ENCODE peak calls at places on chromosomes 5 and 9, in seven cellular contexts. T is GM23248, V is hepatocyte, L is HepG2, O is fibroblast of lung, F is neural progenitor cell, Q is H1. Y is an unnamed sample. For H4K20me1, the result is how much of the 10 kb centered on the place peaks cover.

GRCh38 chr9:128669786-128670185 is 13.1 kb upstream of the DYNC2I2 start:
- DNase-seq in T (no peak), V (no peak), L (no peak), O (no peak), F (no peak), Q (no peak), Y (peak)

GRCh38 chr5:10724799-10725507 is 36.1 kb downstream of the DAP start:
- DNase-seq in T (peak), V (no peak), L (peak), O (peak), F (no peak), Q (no peak), Y (no peak)

GRCh38 chr5:14743601-14744295 is 79.2 kb downstream of the OTULIN start:
- DNase-seq in T (peak), V (no peak), L (no peak), O (peak), F (peak), Q (no peak), Y (no peak)

GRCh38 chr5:95822038-95822407 is 503 bp downstream of the GLRX start:
- DNase-seq in T (peak), V (peak), L (no peak), O (peak), F (peak), Q (no peak), Y (peak)

GRCh38 chr9:128512820-128513219 is 8.3 kb downstream of the GLE1 start:
- DNase-seq in T (no peak), V (no peak), L (no peak), O (no peak), F (no peak), Q (no peak), Y (no peak)

GRCh38 chr9:35051069-35051967 is 21.1 kb downstream of the VCP start:
- DNase-seq in T (peak), V (peak), L (peak), O (peak), F (peak), Q (no peak), Y (peak)

GRCh38 chr5:155069961-155070360 is 56.4 kb downstream of the KIF4B start:
- DNase-seq in T (peak), V (no peak), L (no peak), O (no peak), F (no peak), Q (no peak), Y (no peak)

GRCh38 chr5:14017904-14018303 is 73.4 kb upstream of the DNAH5 start:
- DNase-seq in T (no peak), V (no peak), L (no peak), O (no peak), F (no peak), Q (no peak), Y (no peak)

GRCh38 chr9:84997472-84997871 is 327.9 kb downstream of the NTRK2 start:
- DNase-seq in T (no peak), V (no peak), L (no peak), O (no peak), F (peak), Q (no peak), Y (no peak)

GRCh38 chr9:72800326-72800994 is 152.4 kb downstream of the ALDH1A1 start:
- DNase-seq in T (no peak), V (no peak), L (no peak), O (peak), F (no peak), Q (no peak), Y (no peak)

GRCh38 chr9:21294325-21294724 is 10.8 kb downstream of the IFNA5 start:
- DNase-seq in T (peak), V (peak), L (peak), O (peak), F (no peak), Q (no peak), Y (no peak)

GRCh38 chr5:17054911-17055310 is 118.8 kb upstream of the MYO10 start:
- DNase-seq in T (no peak), V (no peak), L (no peak), O (peak), F (no peak), Q (no peak), Y (no peak)

GRCh38 chr9:81759680-81760215 is 70.4 kb upstream of the TLE1 start:
- DNase-seq in T (peak), V (peak), L (peak), O (peak), F (no peak), Q (no peak), Y (no peak)

GRCh38 chr9:127741831-127742434 is 6.8 kb upstream of the TOR2A start:
- DNase-seq in T (peak), V (peak), L (peak), O (peak), F (peak), Q (peak), Y (no peak)

GRCh38 chr9:125147401-125147951 is 4.1 kb upstream of the SCAI start:
- DNase-seq in T (no peak), V (no peak), L (no peak), O (no peak), F (no peak), Q (no peak), Y (no peak)

GRCh38 chr5:8826491-8826890 is 719.4 kb downstream of the SEMA5A start:
- DNase-seq in T (no peak), V (no peak), L (no peak), O (no peak), F (no peak), Q (no peak), Y (no peak)

GRCh38 chr5:157434096-157434495 is 25.9 kb upstream of the NIPAL4 start:
- DNase-seq in T (no peak), V (no peak), L (no peak), O (no peak), F (no peak), Q (no peak), Y (no peak)

GRCh38 chr5:80921026-80921425 is 39.1 kb upstream of the RASGRF2 start:
- DNase-seq in T (no peak), V (no peak), L (peak), O (no peak), F (peak), Q (no peak), Y (no peak)

GRCh38 chr9:121746411-121746810 is 95.0 kb downstream of the DAB2IP start:
- DNase-seq in T (no peak), V (no peak), L (no peak), O (no peak), F (no peak), Q (no peak), Y (no peak)

GRCh38 chr9:37035472-37036236 is 1.6 kb upstream of the PAX5 start:
- DNase-seq in T (no peak), V (no peak), L (no peak), O (peak), F (peak), Q (no peak), Y (peak)

GRCh38 chr9:4138180-4138579 is 161.7 kb downstream of the GLIS3 start:
- DNase-seq in T (peak), V (no peak), L (no peak), O (no peak), F (no peak), Q (no peak), Y (no peak)

GRCh38 chr9:14209399-14209990 is 104.4 kb downstream of the NFIB start:
- DNase-seq in T (no peak), V (no peak), L (no peak), O (peak), F (no peak), Q (no peak), Y (no peak)

GRCh38 chr9:9108641-9109040 is 1309.1 kb upstream of the DMAC1 start:
- DNase-seq in T (no peak), V (peak), L (no peak), O (no peak), F (peak), Q (peak), Y (no peak)

DNA sequence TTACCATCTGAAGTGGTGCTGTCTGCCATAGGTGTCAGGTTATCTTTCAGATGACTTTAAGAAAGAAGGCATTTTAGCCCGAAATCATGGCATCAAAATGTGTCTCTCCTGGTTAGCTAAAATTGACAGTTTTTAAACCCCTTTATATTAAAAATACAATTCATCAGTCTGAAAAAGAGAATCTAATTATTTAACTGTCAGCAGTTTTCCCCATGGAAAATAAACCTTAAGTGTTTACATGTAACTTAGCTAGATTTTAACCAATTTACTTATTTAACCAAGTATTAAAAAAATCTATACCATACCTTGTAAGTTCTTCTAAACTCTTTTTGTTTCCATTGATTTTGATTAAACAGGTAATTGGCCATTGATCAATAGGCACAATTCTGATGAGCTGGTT is 113.9 kb downstream of the MAT2B start:
- DNase-seq in T (no peak), V (no peak), L (no peak), O (no peak), F (no peak), Q (no peak), Y (no peak)
- H4K20me1 ChIP-seq in T (under half), V (under half), L (under half), O (under half), F (under half), Q (under half), Y (under half)

DNA sequence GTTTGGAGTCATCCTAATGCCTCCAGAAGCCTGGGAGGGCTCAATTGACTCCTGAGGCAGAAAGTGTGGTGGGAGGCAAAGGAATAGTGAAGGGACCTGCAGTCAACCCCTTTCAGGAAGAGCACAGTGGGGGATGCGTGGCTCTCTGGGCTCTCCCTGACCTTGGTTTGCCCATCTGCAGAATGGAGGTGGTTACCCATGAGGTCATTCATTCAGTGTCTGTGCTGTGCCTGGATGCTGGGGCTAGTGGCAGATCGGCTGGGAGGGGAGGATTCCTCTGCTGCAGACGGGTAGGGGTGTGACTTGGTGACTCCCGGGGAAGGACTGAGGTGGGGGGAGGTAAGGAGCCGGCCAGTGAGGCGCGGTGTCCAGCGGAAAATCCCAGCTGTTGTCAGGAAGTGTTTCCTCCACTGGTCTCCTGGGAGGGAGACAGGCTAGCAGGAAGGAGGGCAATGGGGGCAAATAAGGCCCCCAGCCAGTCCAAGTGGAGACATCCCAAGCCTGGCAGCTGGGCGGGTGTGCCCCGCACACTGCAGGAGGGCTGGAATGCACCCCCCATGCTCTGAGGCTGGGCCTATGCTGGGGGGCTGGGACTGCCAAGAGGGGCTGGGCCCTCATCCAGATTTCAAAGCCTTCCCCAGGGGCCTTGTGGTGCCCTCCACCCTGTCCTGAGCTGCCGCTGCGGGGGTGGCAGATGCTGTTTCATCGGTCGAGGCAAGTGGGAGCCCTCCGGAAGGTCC is 10.9 kb downstream of the CXXC5 start:
- DNase-seq in T (peak), V (peak), L (no peak), O (peak), F (peak), Q (no peak), Y (no peak)
- H4K20me1 ChIP-seq in T (under half), V (half or more), L (half or more), O (under half), F (under half), Q (half or more), Y (under half)

GRCh38 chr5:125117556-125117955 is 371.1 kb upstream of the ZNF608 start:
- DNase-seq in T (peak), V (no peak), L (no peak), O (peak), F (no peak), Q (no peak), Y (no peak)

GRCh38 chr5:125125031-125125823 is 378.8 kb upstream of the ZNF608 start:
- DNase-seq in T (no peak), V (no peak), L (no peak), O (peak), F (no peak), Q (no peak), Y (no peak)

GRCh38 chr5:125115180-125115495 is 368.7 kb upstream of the ZNF608 start:
- DNase-seq in T (no peak), V (no peak), L (no peak), O (no peak), F (no peak), Q (no peak), Y (no peak)

DNA sequence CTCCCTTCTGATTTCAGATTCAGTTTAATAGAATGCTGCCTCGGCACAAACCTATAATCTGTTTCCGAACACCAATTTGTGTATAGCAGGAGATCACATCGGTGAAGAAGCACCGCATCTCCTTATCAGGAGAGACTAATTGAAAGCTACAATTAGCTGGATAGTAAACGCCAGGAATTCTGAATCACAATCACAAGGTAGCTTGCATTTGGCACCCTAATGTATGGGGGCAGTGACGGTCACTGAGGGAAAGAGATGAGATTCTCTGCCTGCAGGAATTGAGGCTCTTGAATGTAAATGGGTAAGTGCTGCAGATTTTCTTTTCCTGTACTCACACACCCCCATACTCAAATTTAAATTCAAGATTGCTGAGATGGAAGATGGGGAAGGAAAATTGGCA is 373.6 kb upstream of the ZNF608 start:
- DNase-seq in T (no peak), V (no peak), L (no peak), O (no peak), F (no peak), Q (no peak), Y (no peak)
- H4K20me1 ChIP-seq in T (under half), V (under half), L (under half), O (under half), F (under half), Q (under half), Y (under half)

GRCh38 chr9:110088099-110088498 is 119.9 kb downstream of the C9orf152 start:
- DNase-seq in T (no peak), V (no peak), L (no peak), O (no peak), F (no peak), Q (no peak), Y (peak)
- H4K20me1 ChIP-seq in T (half or more), V (under half), L (under half), O (under half), F (under half), Q (under half), Y (under half)